ENCODE peak calls at places on chromosomes 3 and 15, in nine cellular contexts. U is brain microvascular endothelial cell, H is AG10803, I is AG08395, K is NCI-H748 treated with DMSO at 0.1 percent for 48 hours, V is cerebellum, Y is T-cell, Z is NCI-H1092, J is BE2C. E is an unnamed sample.

GRCh38 chr3:178382388-178383061 is 153.7 kb upstream of the KCNMB2 start:
- DNase-seq in U (peak), H (peak), I (peak), K (no peak), V (peak), Y (no peak), Z (no peak), J (no peak), E (no peak)

GRCh38 chr3:125077864-125078263 is 22.1 kb upstream of the HEG1 start:
- DNase-seq in U (no peak), H (no peak), I (no peak), K (no peak), V (no peak), Y (no peak), Z (no peak), J (no peak), E (no peak)

GRCh38 chr3:169505577-169506155 is 157.8 kb downstream of the MECOM start:
- DNase-seq in U (no peak), H (no peak), I (no peak), K (no peak), V (no peak), Y (no peak), Z (no peak), J (peak), E (no peak)

GRCh38 chr15:48332642-48333034 is 1.4 kb downstream of the DUT start:
- DNase-seq in U (no peak), H (no peak), I (no peak), K (no peak), V (no peak), Y (no peak), Z (no peak), J (no peak), E (no peak)

GRCh38 chr3:128060473-128061381 is 8.5 kb downstream of the SEC61A1 start:
- DNase-seq in U (peak), H (peak), I (peak), K (no peak), V (no peak), Y (no peak), Z (no peak), J (no peak), E (no peak)

GRCh38 chr3:43620953-43621405 is 832 bp downstream of the ANO10 start:
- DNase-seq in U (peak), H (peak), I (no peak), K (no peak), V (peak), Y (no peak), Z (no peak), J (no peak), E (no peak)

GRCh38 chr15:96125681-96126080 is 204.8 kb upstream of the NR2F2 start:
- DNase-seq in U (peak), H (no peak), I (no peak), K (no peak), V (no peak), Y (no peak), Z (no peak), J (no peak), E (no peak)

GRCh38 chr3:128443771-128444170 is 22.9 kb downstream of the DNAJB8 start:
- DNase-seq in U (no peak), H (no peak), I (no peak), K (no peak), V (no peak), Y (no peak), Z (no peak), J (no peak), E (no peak)

GRCh38 chr3:66228707-66229106 is 7.9 kb downstream of the SLC25A26 start:
- DNase-seq in U (no peak), H (no peak), I (no peak), K (no peak), V (no peak), Y (no peak), Z (no peak), J (no peak), E (no peak)

GRCh38 chr15:79923068-79923514 is 26.3 kb upstream of the MTHFS start:
- DNase-seq in U (peak), H (peak), I (peak), K (peak), V (peak), Y (peak), Z (peak), J (peak), E (no peak)

GRCh38 chr3:30372837-30373236 is 233.6 kb upstream of the TGFBR2 start:
- DNase-seq in U (no peak), H (no peak), I (no peak), K (no peak), V (no peak), Y (no peak), Z (no peak), J (no peak), E (no peak)

E was measured in CD8-positive, alpha-beta memory T cell.